ENCODE peak calls at places on chromosomes 2 and 18, in ten cellular contexts. F is MM.1S; N is GM19239; I is NCI-H1436; T is dermis microvascular lymphatic vessel endothelial cell; G is DMS53; P is activated CD4-positive, alpha-beta T cell treated with anti-CD3 and anti-CD28 coated beads, Interleukin-2, amount 50 U/mL, for 4 hours; H is NAMALWA; Q is stimulated activated CD4-positive, alpha-beta T cell treated with anti-CD3 and anti-CD28 coated beads, Interleukin-12 subunit alpha, Interleukin-12 subunit beta, amount 100 ng/mL, for 24 hours; Z is activated T-cell treated with anti-CD3 and anti-CD28 coated beads for 1 hour. K is an unnamed sample.

GRCh38 chr2:216741223-216741593 is 45.9 kb upstream of the IGFBP5 start:
- DNase-seq in F (no peak), N (no peak), I (no peak), T (no peak), G (no peak), P (no peak), H (no peak), Q (no peak), Z (no peak), K (no peak)

GRCh38 chr2:176130153-176130916 is 830 bp downstream of the HOXD8 start:
- DNase-seq in F (no peak), N (no peak), I (peak; percentile 48), T (no peak), G (peak; percentile 86), P (no peak), H (no peak), Q (no peak), Z (no peak), K (no peak)

GRCh38 chr2:110116033-110116710 is 550 bp upstream of the MALL start:
- DNase-seq in F (no peak), N (no peak), I (no peak), T (no peak), G (peak; percentile 51), P (no peak), H (no peak), Q (no peak), Z (no peak), K (no peak)

GRCh38 chr2:17867133-17867532 is 11.3 kb upstream of the KCNS3 start:
- DNase-seq in F (no peak), N (no peak), I (no peak), T (no peak), G (peak; percentile 48), P (no peak), H (no peak), Q (no peak), Z (no peak), K (no peak)

GRCh38 chr2:163467206-163467605 is 268.6 kb downstream of the FIGN start:
- DNase-seq in F (no peak), N (no peak), I (peak; percentile 24), T (no peak), G (no peak), P (no peak), H (no peak), Q (no peak), Z (no peak), K (no peak)

GRCh38 chr2:71526975-71527374 is 73.6 kb downstream of the DYSF start:
- DNase-seq in F (no peak), N (no peak), I (no peak), T (no peak), G (no peak), P (no peak), H (no peak), Q (no peak), Z (no peak), K (no peak)

GRCh38 chr2:136013286-136013685 is 27.9 kb upstream of the DARS1 start:
- DNase-seq in F (peak; percentile 85), N (no peak), I (no peak), T (no peak), G (no peak), P (no peak), H (no peak), Q (no peak), Z (no peak), K (no peak)

GRCh38 chr2:39719317-39719716 is 53.6 kb downstream of the TMEM178A start:
- DNase-seq in F (no peak), N (no peak), I (no peak), T (no peak), G (no peak), P (no peak), H (no peak), Q (no peak), Z (no peak), K (no peak)

GRCh38 chr2:240787521-240788472 is 32.2 kb downstream of the KIF1A start:
- DNase-seq in F (no peak), N (no peak), I (no peak), T (no peak), G (no peak), P (no peak), H (no peak), Q (no peak), Z (no peak), K (no peak)

GRCh38 chr2:950627-950992 is at the start of gene SNTG2:
- DNase-seq in F (no peak), N (no peak), I (peak; percentile 35), T (no peak), G (no peak), P (peak; percentile 43), H (peak; percentile 25), Q (no peak), Z (peak; percentile 46), K (no peak)

GRCh38 chr2:13652531-13653313 is 936.0 kb downstream of the TRIB2 start:
- DNase-seq in F (peak; percentile 52), N (peak; percentile 4), I (no peak), T (peak; percentile 57), G (peak; percentile 50), P (no peak), H (no peak), Q (no peak), Z (no peak), K (no peak)

GRCh38 chr2:133886735-133887675 is 318.7 kb upstream of the NCKAP5 start:
- DNase-seq in F (peak; percentile 78), N (peak; percentile 37), I (peak; percentile 39), T (peak; percentile 37), G (peak; percentile 63), P (peak; percentile 46), H (peak; percentile 76), Q (peak; percentile 6), Z (peak; percentile 18), K (peak; percentile 17)

GRCh38 chr18:76491436-76491800 is 3.6 kb downstream of the ZNF516 start:
- DNase-seq in F (peak; percentile 46), N (peak; percentile 65), I (peak; percentile 66), T (no peak), G (peak; percentile 93), P (peak; percentile 77), H (peak; percentile 72), Q (no peak), Z (peak; percentile 70), K (no peak)

GRCh38 chr18:11518788-11519685 is 90.4 kb upstream of the SLC35G4 start:
- DNase-seq in F (peak; percentile 71), N (peak; percentile 54), I (peak; percentile 1), T (peak; percentile 37), G (peak; percentile 87), P (no peak), H (peak; percentile 80), Q (no peak), Z (no peak), K (no peak)

GRCh38 chr2:61771904-61772845 is 81.7 kb downstream of the FAM161A start:
- DNase-seq in F (no peak), N (no peak), I (no peak), T (no peak), G (no peak), P (no peak), H (no peak), Q (no peak), Z (no peak), K (no peak)

GRCh38 chr18:35467624-35468016 is 30.1 kb downstream of the INO80C start:
- DNase-seq in F (no peak), N (peak; percentile 25), I (peak; percentile 90), T (no peak), G (no peak), P (no peak), H (peak; percentile 73), Q (no peak), Z (no peak), K (no peak)

GRCh38 chr2:191012845-191013616 is 940 bp downstream of the STAT1 start:
- DNase-seq in F (no peak), N (no peak), I (no peak), T (no peak), G (peak; percentile 10), P (no peak), H (peak; percentile 38), Q (no peak), Z (no peak), K (no peak)

GRCh38 chr2:38866773-38867443 is 8.8 kb downstream of the DHX57 start:
- DNase-seq in F (no peak), N (no peak), I (no peak), T (no peak), G (no peak), P (no peak), H (no peak), Q (no peak), Z (no peak), K (no peak)

GRCh38 chr2:228533156-228533555 is 351.7 kb upstream of the SPHKAP start:
- DNase-seq in F (no peak), N (no peak), I (no peak), T (no peak), G (no peak), P (no peak), H (no peak), Q (no peak), Z (no peak), K (no peak)

GRCh38 chr2:196587061-196587460 is 52.5 kb upstream of the CCDC150 start:
- DNase-seq in F (no peak), N (no peak), I (no peak), T (no peak), G (no peak), P (no peak), H (no peak), Q (no peak), Z (no peak), K (no peak)

GRCh38 chr2:102803897-102804217 is 42.0 kb downstream of the TMEM182 start:
- DNase-seq in F (no peak), N (no peak), I (no peak), T (no peak), G (no peak), P (no peak), H (no peak), Q (no peak), Z (no peak), K (no peak)

GRCh38 chr2:37622434-37623202 is 48.8 kb downstream of the CDC42EP3 start:
- DNase-seq in F (no peak), N (no peak), I (no peak), T (no peak), G (no peak), P (no peak), H (no peak), Q (no peak), Z (no peak), K (no peak)

GRCh38 chr18:46468431-46469180 is 188.4 kb downstream of the LOXHD1 start:
- DNase-seq in F (no peak), N (no peak), I (no peak), T (no peak), G (no peak), P (no peak), H (no peak), Q (no peak), Z (no peak), K (no peak)

GRCh38 chr2:241191101-241191500 is 2.6 kb downstream of the ANO7 start:
- DNase-seq in F (no peak), N (no peak), I (no peak), T (no peak), G (no peak), P (no peak), H (no peak), Q (no peak), Z (no peak), K (no peak)

GRCh38 chr2:209901187-209901586 is 101.3 kb upstream of the RPE start:
- DNase-seq in F (peak; percentile 50), N (no peak), I (no peak), T (no peak), G (no peak), P (no peak), H (no peak), Q (no peak), Z (no peak), K (no peak)

GRCh38 chr2:149861034-149861433 is 273.5 kb upstream of the MMADHC start:
- DNase-seq in F (no peak), N (no peak), I (no peak), T (no peak), G (no peak), P (no peak), H (no peak), Q (no peak), Z (no peak), K (no peak)

GRCh38 chr2:208698114-208698513 is 291.5 kb downstream of the PTH2R start:
- DNase-seq in F (no peak), N (no peak), I (no peak), T (no peak), G (no peak), P (no peak), H (no peak), Q (no peak), Z (no peak), K (no peak)

GRCh38 chr2:128736689-128737545 is 418.2 kb upstream of the HS6ST1 start:
- DNase-seq in F (peak; percentile 54), N (peak; percentile 76), I (peak; percentile 25), T (peak; percentile 21), G (peak; percentile 68), P (peak; percentile 10), H (peak; percentile 67), Q (peak; percentile 31), Z (peak; percentile 30), K (peak; percentile 29)

K was measured in GOT3.